ENCODE peak calls at places on chromosome 20, in four cellular contexts. J, S, E and C are unnamed samples.
A peak's percentile ranks its signal among the peaks of the same experiment; 100 is the strongest.

GRCh38 chr20:51529027-51529749 is 13.3 kb downstream of the NFATC2 start:
- DNase-seq in J (no peak), S (no peak), E (no peak), C (no peak)

GRCh38 chr20:25090492-25091429 is 8.8 kb upstream of the VSX1 start:
- DNase-seq in J (peak; percentile 69), S (no peak), E (no peak), C (peak; percentile 70)

GRCh38 chr20:57686931-57687652 is 22.7 kb downstream of the PMEPA1 start:
- DNase-seq in J (no peak), S (no peak), E (peak; percentile 65), C (no peak)

GRCh38 chr20:44154521-44155001 is 32.4 kb downstream of the JPH2 start:
- DNase-seq in J (peak; percentile 80), S (no peak), E (peak; percentile 66), C (no peak)

GRCh38 chr20:4805663-4806449 is 84.1 kb downstream of the PRND start:
- DNase-seq in J (no peak), S (no peak), E (no peak), C (peak; percentile 55)

GRCh38 chr20:18527836-18528235 is 20.1 kb downstream of the SEC23B start:
- DNase-seq in J (no peak), S (no peak), E (peak; percentile 20), C (no peak)

GRCh38 chr20:3766832-3767433 is 620 bp downstream of the ADISSP start:
- DNase-seq in J (no peak), S (no peak), E (no peak), C (no peak)

GRCh38 chr20:49706548-49707517 is 6.8 kb downstream of the B4GALT5 start:
- DNase-seq in J (no peak), S (no peak), E (no peak), C (no peak)

GRCh38 chr20:3377644-3378043 is 29.8 kb downstream of the DNAAF9 start:
- DNase-seq in J (no peak), S (no peak), E (no peak), C (no peak)

GRCh38 chr20:63773571-63774347 is 34.2 kb downstream of the SLC2A4RG start:
- DNase-seq in J (no peak), S (no peak), E (no peak), C (peak; percentile 80)

GRCh38 chr20:25296094-25297093 is 48.5 kb downstream of the PYGB start:
- DNase-seq in J (no peak), S (no peak), E (no peak), C (no peak)

GRCh38 chr20:62474585-62475026 is 1.2 kb downstream of the GATA5 start:
- DNase-seq in J (no peak), S (no peak), E (no peak), C (no peak)

GRCh38 chr20:62473717-62474584 is 1.8 kb downstream of the GATA5 start:
- DNase-seq in J (no peak), S (no peak), E (no peak), C (no peak)

GRCh38 chr20:62472343-62473199 is 3.2 kb downstream of the GATA5 start:
- DNase-seq in J (no peak), S (no peak), E (no peak), C (no peak)

GRCh38 chr20:62472020-62472342 is 3.8 kb downstream of the GATA5 start:
- DNase-seq in J (no peak), S (no peak), E (no peak), C (no peak)

GRCh38 chr20:62473200-62473585 is 2.6 kb downstream of the GATA5 start:
- DNase-seq in J (no peak), S (no peak), E (no peak), C (no peak)
- H3K27ac ChIP-seq in J (no peak overlapping the region), S (no peak overlapping the region), E (no peak overlapping the region), C (no peak overlapping the region)

DNA sequence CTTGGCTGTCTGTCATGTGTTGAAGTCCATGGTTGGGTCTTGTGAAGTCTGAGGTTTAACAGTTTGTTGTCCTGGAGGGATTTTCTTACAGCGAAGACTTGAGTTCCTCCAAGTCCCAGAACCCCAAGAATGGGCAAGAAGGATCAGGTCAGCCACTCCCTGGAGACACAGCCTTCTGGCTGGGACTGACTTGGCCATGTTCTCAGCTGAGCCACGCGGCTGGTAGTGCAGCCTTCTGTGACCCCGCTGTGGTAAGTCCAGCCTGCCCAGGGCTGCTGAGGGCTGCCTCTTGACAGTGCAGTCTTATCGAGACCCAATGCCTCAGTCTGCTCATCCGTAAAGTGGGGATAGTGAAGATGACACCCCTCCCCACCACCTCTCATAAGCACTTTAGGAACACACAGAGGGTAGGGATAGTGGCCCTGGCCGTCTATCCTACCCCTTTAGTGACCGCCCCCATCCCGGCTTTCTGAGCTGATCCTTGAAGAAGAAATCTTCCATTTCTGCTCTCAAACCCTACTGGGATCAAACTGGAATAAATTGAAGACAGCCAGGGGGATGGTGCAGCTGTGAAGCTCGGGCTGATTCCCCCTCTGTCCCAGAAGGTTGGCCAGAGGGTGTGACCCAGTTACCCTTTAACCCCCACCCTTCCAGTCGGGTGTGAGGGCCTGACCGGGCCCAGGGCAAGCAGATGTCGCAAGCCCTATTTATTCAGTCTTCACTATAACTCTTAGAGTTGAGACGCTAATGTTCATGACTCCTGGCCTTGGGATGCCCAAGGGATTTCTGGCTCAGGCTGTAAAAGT is 43.5 kb downstream of the SIRPA start:
- DNase-seq in J (no peak), S (no peak), E (no peak), C (no peak)
- H3K27ac ChIP-seq in J (no peak overlapping the region), S (no peak overlapping the region), E (no peak overlapping the region), C (no peak overlapping the region)

GRCh38 chr20:12083269-12083668 is 165.6 kb downstream of the BTBD3 start:
- DNase-seq in J (no peak), S (no peak), E (no peak), C (no peak)
- H3K27ac ChIP-seq in J (no peak overlapping the region), S (no peak overlapping the region), E (no peak overlapping the region), C (no peak overlapping the region)

GRCh38 chr20:22577515-22578220 is 6.7 kb downstream of the FOXA2 start:
- DNase-seq in J (no peak), S (no peak), E (no peak), C (no peak)

GRCh38 chr20:22578221-22579118 is 5.9 kb downstream of the FOXA2 start:
- DNase-seq in J (no peak), S (no peak), E (no peak), C (no peak)

GRCh38 chr20:22576733-22577514 is 7.4 kb downstream of the FOXA2 start:
- DNase-seq in J (no peak), S (no peak), E (no peak), C (no peak)

GRCh38 chr20:22579711-22580697 is 4.4 kb downstream of the FOXA2 start:
- DNase-seq in J (no peak), S (no peak), E (no peak), C (no peak)

DNA sequence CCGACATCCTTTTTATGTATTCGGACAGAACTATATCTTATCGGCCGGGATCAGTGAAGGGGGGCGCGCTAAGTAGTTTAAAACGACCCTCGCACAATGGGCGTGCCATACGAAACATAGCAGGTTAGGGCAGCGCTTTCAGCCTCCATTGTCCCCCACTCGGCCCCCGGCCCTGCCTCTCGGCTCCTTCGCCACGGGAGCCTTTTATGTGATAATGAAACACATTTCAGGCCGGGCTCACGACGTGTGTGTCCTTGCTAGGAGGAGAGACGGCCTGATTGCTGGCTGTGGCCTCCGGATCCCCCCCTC is 5.3 kb downstream of the FOXA2 start:
- DNase-seq in J (no peak), S (peak; percentile 82), E (no peak), C (no peak)
- H3K27ac ChIP-seq in J (no peak overlapping the region), S (no peak overlapping the region), E (no peak overlapping the region), C (no peak overlapping the region)

GRCh38 chr20:53032021-53033001 is 60.2 kb downstream of the TSHZ2 start:
- DNase-seq in J (no peak), S (no peak), E (peak; percentile 34), C (no peak)
- H3K27ac ChIP-seq in J (no peak overlapping the region), S (no peak overlapping the region), E (no peak overlapping the region), C (no peak overlapping the region)

GRCh38 chr20:33438481-33438880 is 5.1 kb downstream of the SNTA1 start:
- DNase-seq in J (no peak), S (no peak), E (no peak), C (no peak)

GRCh38 chr20:33433465-33433864 is 10.1 kb downstream of the SNTA1 start:
- DNase-seq in J (peak; percentile 90), S (no peak), E (no peak), C (peak; percentile 76)

GRCh38 chr20:33434434-33434833 is 9.1 kb downstream of the SNTA1 start:
- DNase-seq in J (no peak), S (no peak), E (no peak), C (peak; percentile 6)

GRCh38 chr20:33433875-33434274 is 9.7 kb downstream of the SNTA1 start:
- DNase-seq in J (no peak), S (no peak), E (no peak), C (no peak)

GRCh38 chr20:33437141-33437911 is 6.2 kb downstream of the SNTA1 start:
- DNase-seq in J (peak; percentile 91), S (no peak), E (no peak), C (peak; percentile 74)
- H3K27ac ChIP-seq in J (peak overlapping the region; percentile 15), S (no peak overlapping the region), E (no peak overlapping the region), C (no peak overlapping the region)

GRCh38 chr20:32206383-32207210 is 946 bp downstream of the PLAGL2 start:
- DNase-seq in J (no peak), S (no peak), E (no peak), C (no peak)
- H3K27ac ChIP-seq in J (peak overlapping the region; percentile 26), S (peak overlapping the region; percentile 51), E (peak overlapping the region; percentile 92), C (peak overlapping the region; percentile 90)

GRCh38 chr20:9022361-9022760 is 46.5 kb upstream of the PLCB4 start:
- DNase-seq in J (no peak), S (no peak), E (no peak), C (no peak)
- H3K27ac ChIP-seq in J (no peak overlapping the region), S (no peak overlapping the region), E (no peak overlapping the region), C (no peak overlapping the region)